ENCODE peak calls at places on chromosomes 4 and X, in eight cellular contexts. R is heart left ventricle; A is breast epithelium; D is naive thymus-derived CD4-positive, alpha-beta T cell; F is CD8-positive, alpha-beta T cell; Y is GM23248; U is BJ; Q is tibial nerve. G is an unnamed sample. For H3K27me3, the result is how much of the 10 kb centered on the place peaks cover.

GRCh38 chrX:47628980-47629379 is 750 bp downstream of the CFP start:
- DNase-seq in U (no peak), Q (no peak), F (no peak), A (no peak), D (peak), Y (no peak), R (no peak), G (no peak)

GRCh38 chrX:39726810-39727209 is 370.9 kb downstream of the BCOR start:
- DNase-seq in Y (peak), U (no peak), Q (no peak), A (peak), R (peak), F (no peak), D (no peak), G (no peak)

GRCh38 chr4:14375816-14376215 is 626.5 kb upstream of the CPEB2 start:
- DNase-seq in Y (peak), D (no peak), Q (no peak), U (no peak), F (no peak), A (no peak), R (no peak), G (no peak)

GRCh38 chr4:153154010-153154975 is 50.0 kb upstream of the TRIM2 start:
- DNase-seq in A (no peak), R (no peak), Y (peak), Q (no peak), U (no peak), D (peak), F (no peak), G (no peak)

GRCh38 chr4:100479971-100480370 is 37.9 kb downstream of the EMCN start:
- DNase-seq in D (no peak), U (no peak), R (no peak), Y (no peak), A (no peak), F (no peak), Q (no peak), G (no peak)

GRCh38 chr4:121107507-121107906 is 35.2 kb upstream of the NDNF start:
- DNase-seq in D (no peak), A (no peak), Y (no peak), R (no peak), F (no peak), Q (no peak), U (no peak), G (no peak)

GRCh38 chr4:98474408-98474844 is 184.0 kb downstream of the TSPAN5 start:
- DNase-seq in U (peak), R (no peak), F (no peak), D (no peak), Y (peak), Q (no peak), A (no peak), G (no peak)

GRCh38 chr4:67273676-67274075 is 271.6 kb downstream of the CENPC start:
- DNase-seq in A (no peak), Q (no peak), D (no peak), R (no peak), Y (no peak), U (no peak), F (no peak), G (no peak)

GRCh38 chrX:17629011-17629410 is 108.3 kb upstream of the SCML1 start:
- DNase-seq in Y (no peak), A (no peak), R (no peak), F (no peak), Q (no peak), D (no peak), U (no peak), G (no peak)
- H3K27me3 ChIP-seq in Y (under half), A (under half), R (under half), F (under half), Q (under half), D (under half), U (under half), G (under half)

GRCh38 chr4:8662776-8663175 is 70.2 kb downstream of the CPZ start:
- DNase-seq in U (no peak), Y (no peak), A (no peak), Q (no peak), R (no peak), D (no peak), F (no peak), G (no peak)
- H3K27me3 ChIP-seq in U (under half), Y (under half), A (under half), Q (under half), R (under half), D (under half), F (under half), G (under half)

DNA sequence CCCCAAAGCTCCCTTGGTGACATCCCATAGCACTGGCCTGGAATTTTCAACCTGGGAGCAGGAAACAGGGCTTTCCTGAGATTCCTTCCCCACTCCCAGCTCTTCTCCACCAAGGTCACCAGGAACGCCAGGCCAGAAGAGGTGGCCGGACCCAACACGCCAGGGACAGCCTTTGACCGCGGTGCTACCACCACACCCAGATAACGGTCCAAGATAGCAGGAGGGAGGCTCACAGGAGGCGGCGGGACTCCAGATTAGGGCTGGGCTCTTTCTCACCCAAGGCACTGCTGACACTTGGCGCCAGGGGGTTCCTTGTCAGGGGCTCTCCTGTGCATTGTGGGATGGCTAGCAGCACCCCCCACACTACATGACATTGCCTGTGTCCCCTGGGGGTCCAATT is 22.9 kb downstream of the ZFYVE28 start:
- DNase-seq in U (no peak), D (no peak), Y (no peak), A (no peak), F (no peak), Q (no peak), R (no peak), G (no peak)
- H3K27me3 ChIP-seq in U (under half), D (under half), Y (under half), A (under half), F (under half), Q (under half), R (under half), G (under half)

GRCh38 chr4:73864973-73865372 is 4.2 kb upstream of the CXCL1 start:
- DNase-seq in R (no peak), Q (no peak), D (no peak), U (no peak), A (no peak), F (no peak), Y (no peak), G (no peak)
- H3K27me3 ChIP-seq in R (under half), Q (under half), D (under half), U (under half), A (under half), F (under half), Y (under half), G (under half)

GRCh38 chrX:49993661-49994060 is 71.3 kb downstream of the CLCN5 start:
- DNase-seq in A (no peak), Q (no peak), R (no peak), F (no peak), U (no peak), Y (no peak), D (no peak), G (no peak)
- H3K27me3 ChIP-seq in A (under half), Q (under half), R (under half), F (under half), U (under half), Y (under half), D (under half), G (under half)

GRCh38 chrX:84221181-84221580 is 33.2 kb upstream of the RPS6KA6 start:
- DNase-seq in R (no peak), F (no peak), D (no peak), Q (no peak), U (no peak), A (no peak), Y (no peak), G (no peak)

GRCh38 chrX:84219551-84219950 is 31.6 kb upstream of the RPS6KA6 start:
- DNase-seq in Q (no peak), F (no peak), D (no peak), U (no peak), Y (peak), R (no peak), A (no peak), G (no peak)

GRCh38 chrX:84216406-84216805 is 28.4 kb upstream of the RPS6KA6 start:
- DNase-seq in F (no peak), U (no peak), Q (no peak), D (no peak), R (no peak), Y (no peak), A (no peak), G (no peak)
- H3K27me3 ChIP-seq in F (under half), U (under half), Q (under half), D (under half), R (under half), Y (under half), A (under half), G (under half)

DNA sequence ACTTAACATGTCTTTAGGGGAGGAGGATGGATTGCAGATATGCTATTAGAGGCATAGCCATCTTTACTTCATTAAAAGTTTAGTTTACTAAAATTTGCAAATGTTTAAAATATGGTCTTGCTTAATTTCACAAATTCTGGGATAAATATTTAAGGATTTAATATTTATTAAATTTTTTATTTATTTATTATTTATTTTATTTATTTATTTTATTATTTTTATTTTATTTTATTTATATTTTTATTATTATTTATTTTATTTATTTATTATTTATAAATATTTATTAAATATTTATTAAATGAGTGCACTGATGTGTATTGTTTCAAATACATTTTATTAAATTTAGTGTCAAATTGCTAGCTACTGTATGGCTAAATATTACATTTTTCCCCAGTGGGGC is 46.0 kb downstream of the FAT4 start:
- DNase-seq in U (no peak), A (no peak), D (no peak), R (no peak), Y (no peak), F (no peak), Q (no peak), G (no peak)
- H3K27me3 ChIP-seq in U (under half), A (under half), D (under half), R (under half), Y (under half), F (under half), Q (under half), G (under half)

GRCh38 chrX:153863251-153863991 is 22.6 kb downstream of the L1CAM start:
- DNase-seq in A (no peak), R (no peak), F (no peak), Y (no peak), U (no peak), D (no peak), Q (no peak), G (no peak)
- H3K27me3 ChIP-seq in A (half or more), R (under half), F (under half), Y (under half), U (under half), D (under half), Q (under half), G (under half)